ENCODE peak calls at places on chromosomes 16 and 17, in seven cellular contexts. One of them, this sample, is unnamed.

GRCh38 chr16:90000733-90001427 is 18.4 kb downstream of the DBNDD1 start:
- ATAC-seq in heart right ventricle: no peak
- ATAC-seq in CD8-positive, alpha-beta T cell: no peak
- ATAC-seq in K562: no peak
- ATAC-seq in A549: peak
- ATAC-seq in PC-3: no peak
- ATAC-seq in upper lobe of left lung: no peak
- ATAC-seq in this sample: no peak

GRCh38 chr16:81601008-81601428 is 156.4 kb downstream of the CMIP start:
- ATAC-seq in upper lobe of left lung: no peak
- ATAC-seq in CD8-positive, alpha-beta T cell: no peak
- ATAC-seq in heart right ventricle: no peak
- ATAC-seq in K562: no peak
- ATAC-seq in A549: peak
- ATAC-seq in PC-3: no peak
- ATAC-seq in this sample: no peak

GRCh38 chr16:78962457-78962929 is 638.0 kb downstream of the MAF start:
- ATAC-seq in K562: no peak
- ATAC-seq in A549: no peak
- ATAC-seq in PC-3: no peak
- ATAC-seq in heart right ventricle: no peak
- ATAC-seq in upper lobe of left lung: no peak
- ATAC-seq in CD8-positive, alpha-beta T cell: no peak
- ATAC-seq in this sample: no peak

GRCh38 chr17:68908045-68908444 is 47.1 kb downstream of the ABCA8 start:
- ATAC-seq in K562: no peak
- ATAC-seq in heart right ventricle: no peak
- ATAC-seq in upper lobe of left lung: no peak
- ATAC-seq in A549: no peak
- ATAC-seq in CD8-positive, alpha-beta T cell: no peak
- ATAC-seq in PC-3: no peak
- ATAC-seq in this sample: no peak

GRCh38 chr16:29974291-29975133 is 844 bp downstream of the TAOK2 start:
- ATAC-seq in K562: peak
- ATAC-seq in heart right ventricle: peak
- ATAC-seq in A549: peak
- ATAC-seq in CD8-positive, alpha-beta T cell: peak
- ATAC-seq in PC-3: no peak
- ATAC-seq in upper lobe of left lung: peak
- ATAC-seq in this sample: no peak

GRCh38 chr17:65790241-65790640 is 228.8 kb upstream of the AXIN2 start:
- ATAC-seq in PC-3: no peak
- ATAC-seq in CD8-positive, alpha-beta T cell: no peak
- ATAC-seq in upper lobe of left lung: no peak
- ATAC-seq in heart right ventricle: no peak
- ATAC-seq in A549: no peak
- ATAC-seq in K562: no peak
- ATAC-seq in this sample: no peak

GRCh38 chr16:5649762-5650445 is 552.3 kb upstream of the EEF2KMT start:
- ATAC-seq in CD8-positive, alpha-beta T cell: no peak
- ATAC-seq in PC-3: no peak
- ATAC-seq in upper lobe of left lung: peak
- ATAC-seq in A549: no peak
- ATAC-seq in heart right ventricle: no peak
- ATAC-seq in K562: no peak
- ATAC-seq in this sample: no peak

GRCh38 chr17:65629234-65629690 is 67.8 kb upstream of the AXIN2 start:
- ATAC-seq in A549: no peak
- ATAC-seq in CD8-positive, alpha-beta T cell: no peak
- ATAC-seq in K562: no peak
- ATAC-seq in upper lobe of left lung: no peak
- ATAC-seq in PC-3: no peak
- ATAC-seq in heart right ventricle: no peak
- ATAC-seq in this sample: no peak

GRCh38 chr16:70460737-70461261 is 6.4 kb downstream of the FCSK start:
- ATAC-seq in PC-3: no peak
- ATAC-seq in A549: peak
- ATAC-seq in CD8-positive, alpha-beta T cell: no peak
- ATAC-seq in K562: no peak
- ATAC-seq in heart right ventricle: peak
- ATAC-seq in upper lobe of left lung: no peak
- ATAC-seq in this sample: no peak

GRCh38 chr17:83154311-83155127 is 75.1 kb downstream of the METRNL start:
- ATAC-seq in heart right ventricle: no peak
- ATAC-seq in A549: no peak
- ATAC-seq in upper lobe of left lung: no peak
- ATAC-seq in PC-3: no peak
- ATAC-seq in K562: peak
- ATAC-seq in CD8-positive, alpha-beta T cell: no peak
- ATAC-seq in this sample: no peak

GRCh38 chr17:57553991-57554825 is 190.9 kb downstream of the CCDC182 start:
- ATAC-seq in CD8-positive, alpha-beta T cell: no peak
- ATAC-seq in A549: no peak
- ATAC-seq in heart right ventricle: no peak
- ATAC-seq in upper lobe of left lung: peak
- ATAC-seq in K562: peak
- ATAC-seq in PC-3: no peak
- ATAC-seq in this sample: no peak

GRCh38 chr17:74712301-74712700 is 422 bp downstream of the CD300LF start:
- ATAC-seq in upper lobe of left lung: peak
- ATAC-seq in K562: no peak
- ATAC-seq in A549: no peak
- ATAC-seq in CD8-positive, alpha-beta T cell: no peak
- ATAC-seq in PC-3: no peak
- ATAC-seq in heart right ventricle: no peak
- ATAC-seq in this sample: no peak

GRCh38 chr17:1050996-1051925 is 54.3 kb downstream of the TIMM22 start:
- ATAC-seq in A549: no peak
- ATAC-seq in K562: no peak
- ATAC-seq in upper lobe of left lung: no peak
- ATAC-seq in CD8-positive, alpha-beta T cell: no peak
- ATAC-seq in PC-3: no peak
- ATAC-seq in heart right ventricle: no peak
- ATAC-seq in this sample: no peak

GRCh38 chr16:87824991-87825841 is 44.1 kb downstream of the SLC7A5 start:
- ATAC-seq in upper lobe of left lung: no peak
- ATAC-seq in PC-3: no peak
- ATAC-seq in A549: peak
- ATAC-seq in heart right ventricle: no peak
- ATAC-seq in CD8-positive, alpha-beta T cell: no peak
- ATAC-seq in K562: no peak
- ATAC-seq in this sample: no peak

DNA sequence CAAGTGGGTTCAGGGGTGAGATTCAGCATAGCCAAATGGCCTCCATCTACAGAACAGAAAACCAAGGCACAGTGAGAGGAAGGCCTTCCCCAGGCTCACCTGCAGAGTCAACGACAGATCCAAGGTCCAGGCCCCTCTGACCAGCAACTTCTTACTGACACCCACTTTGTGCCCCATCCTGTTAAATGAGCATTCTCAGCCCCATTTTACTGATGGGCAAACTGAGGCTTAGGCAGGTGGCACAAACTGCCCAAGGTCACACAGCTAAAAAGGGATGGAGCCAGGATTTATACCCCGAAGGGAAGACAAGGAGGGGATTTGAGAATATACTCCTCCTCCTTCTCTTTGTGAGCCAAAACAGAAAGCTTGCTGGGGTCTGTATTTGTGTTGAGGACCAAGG is 9.3 kb downstream of the SBK1 start:
- ATAC-seq in K562: no peak
- ATAC-seq in upper lobe of left lung: no peak
- ATAC-seq in heart right ventricle: no peak
- ATAC-seq in A549: no peak
- ATAC-seq in CD8-positive, alpha-beta T cell: no peak
- ATAC-seq in PC-3: no peak
- ATAC-seq in this sample: no peak
- H3K27ac ChIP-seq in K562: no peak
- H3K27ac ChIP-seq in upper lobe of left lung: no peak
- H3K27ac ChIP-seq in heart right ventricle: no peak
- H3K27ac ChIP-seq in A549: no peak
- H3K27ac ChIP-seq in CD8-positive, alpha-beta T cell: no peak
- H3K27ac ChIP-seq in PC-3: no peak
- H3K27ac ChIP-seq in this sample: no peak

DNA sequence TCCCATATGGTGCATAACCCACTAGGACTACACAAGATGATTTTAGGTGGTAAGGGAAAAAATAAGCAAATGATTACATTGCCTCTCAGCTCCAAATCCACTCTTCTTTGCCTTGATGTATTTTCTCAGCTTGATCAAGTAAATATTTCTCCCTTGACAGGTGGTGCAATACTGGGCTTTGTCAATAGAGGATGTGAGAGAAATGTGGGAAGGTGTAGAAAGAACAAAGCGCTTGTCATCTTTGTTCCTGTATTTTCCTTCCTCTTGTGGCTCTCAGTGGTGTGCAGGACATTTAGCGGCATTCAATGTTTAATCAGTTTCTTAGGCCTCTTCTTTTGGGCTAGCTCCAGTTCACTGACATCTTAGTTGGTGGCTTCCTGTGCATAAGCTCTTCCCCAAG is 1165.8 kb upstream of the GOT2 start:
- ATAC-seq in upper lobe of left lung: no peak
- ATAC-seq in PC-3: no peak
- ATAC-seq in heart right ventricle: no peak
- ATAC-seq in A549: no peak
- ATAC-seq in CD8-positive, alpha-beta T cell: no peak
- ATAC-seq in K562: no peak
- ATAC-seq in this sample: no peak
- H3K27ac ChIP-seq in upper lobe of left lung: no peak
- H3K27ac ChIP-seq in PC-3: no peak
- H3K27ac ChIP-seq in heart right ventricle: no peak
- H3K27ac ChIP-seq in A549: peak
- H3K27ac ChIP-seq in CD8-positive, alpha-beta T cell: no peak
- H3K27ac ChIP-seq in K562: no peak
- H3K27ac ChIP-seq in this sample: no peak

GRCh38 chr16:84438971-84439696 is 65.3 kb downstream of the MEAK7 start:
- ATAC-seq in PC-3: no peak
- ATAC-seq in CD8-positive, alpha-beta T cell: no peak
- ATAC-seq in heart right ventricle: no peak
- ATAC-seq in upper lobe of left lung: no peak
- ATAC-seq in K562: no peak
- ATAC-seq in A549: no peak
- ATAC-seq in this sample: no peak

GRCh38 chr16:84430860-84431259 is 62.5 kb downstream of the ATP2C2 start:
- ATAC-seq in heart right ventricle: no peak
- ATAC-seq in K562: no peak
- ATAC-seq in upper lobe of left lung: no peak
- ATAC-seq in PC-3: no peak
- ATAC-seq in CD8-positive, alpha-beta T cell: no peak
- ATAC-seq in A549: no peak
- ATAC-seq in this sample: no peak

GRCh38 chr16:84436196-84436595 is 67.9 kb downstream of the ATP2C2 start:
- ATAC-seq in heart right ventricle: no peak
- ATAC-seq in PC-3: no peak
- ATAC-seq in K562: no peak
- ATAC-seq in CD8-positive, alpha-beta T cell: no peak
- ATAC-seq in A549: no peak
- ATAC-seq in upper lobe of left lung: no peak
- ATAC-seq in this sample: no peak

GRCh38 chr16:84434800-84435199 is 66.5 kb downstream of the ATP2C2 start:
- ATAC-seq in K562: no peak
- ATAC-seq in heart right ventricle: no peak
- ATAC-seq in CD8-positive, alpha-beta T cell: no peak
- ATAC-seq in upper lobe of left lung: no peak
- ATAC-seq in PC-3: no peak
- ATAC-seq in A549: no peak
- ATAC-seq in this sample: no peak
- H3K27ac ChIP-seq in K562: no peak
- H3K27ac ChIP-seq in heart right ventricle: no peak
- H3K27ac ChIP-seq in CD8-positive, alpha-beta T cell: no peak
- H3K27ac ChIP-seq in upper lobe of left lung: no peak
- H3K27ac ChIP-seq in PC-3: no peak
- H3K27ac ChIP-seq in A549: no peak
- H3K27ac ChIP-seq in this sample: no peak

DNA sequence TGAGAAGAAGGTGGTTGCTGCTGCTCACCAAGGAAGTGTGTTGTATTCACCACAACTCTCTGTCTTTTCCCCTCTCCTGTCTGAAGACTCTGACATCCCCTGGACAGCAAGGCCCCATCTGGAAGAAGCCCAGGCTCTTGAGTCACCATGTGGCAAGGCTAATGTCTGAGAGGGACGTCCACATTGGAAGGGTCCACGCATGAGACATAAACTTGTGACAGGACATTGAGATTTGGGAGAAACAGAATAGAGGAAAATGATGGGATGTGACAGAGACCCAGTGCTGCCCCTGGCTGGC is 176.5 kb downstream of the IRF8 start:
- ATAC-seq in upper lobe of left lung: no peak
- ATAC-seq in heart right ventricle: no peak
- ATAC-seq in PC-3: no peak
- ATAC-seq in K562: no peak
- ATAC-seq in A549: no peak
- ATAC-seq in CD8-positive, alpha-beta T cell: no peak
- ATAC-seq in this sample: no peak
- H3K27ac ChIP-seq in upper lobe of left lung: peak
- H3K27ac ChIP-seq in heart right ventricle: no peak
- H3K27ac ChIP-seq in PC-3: no peak
- H3K27ac ChIP-seq in K562: no peak
- H3K27ac ChIP-seq in A549: no peak
- H3K27ac ChIP-seq in CD8-positive, alpha-beta T cell: no peak
- H3K27ac ChIP-seq in this sample: no peak

GRCh38 chr16:46884513-46885293 is 541 bp downstream of the GPT2 start:
- ATAC-seq in heart right ventricle: no peak
- ATAC-seq in CD8-positive, alpha-beta T cell: peak
- ATAC-seq in A549: peak
- ATAC-seq in upper lobe of left lung: no peak
- ATAC-seq in K562: peak
- ATAC-seq in PC-3: peak
- ATAC-seq in this sample: peak
- H3K27ac ChIP-seq in heart right ventricle: peak
- H3K27ac ChIP-seq in CD8-positive, alpha-beta T cell: no peak
- H3K27ac ChIP-seq in A549: peak
- H3K27ac ChIP-seq in upper lobe of left lung: no peak
- H3K27ac ChIP-seq in K562: no peak
- H3K27ac ChIP-seq in PC-3: no peak
- H3K27ac ChIP-seq in this sample: peak

DNA sequence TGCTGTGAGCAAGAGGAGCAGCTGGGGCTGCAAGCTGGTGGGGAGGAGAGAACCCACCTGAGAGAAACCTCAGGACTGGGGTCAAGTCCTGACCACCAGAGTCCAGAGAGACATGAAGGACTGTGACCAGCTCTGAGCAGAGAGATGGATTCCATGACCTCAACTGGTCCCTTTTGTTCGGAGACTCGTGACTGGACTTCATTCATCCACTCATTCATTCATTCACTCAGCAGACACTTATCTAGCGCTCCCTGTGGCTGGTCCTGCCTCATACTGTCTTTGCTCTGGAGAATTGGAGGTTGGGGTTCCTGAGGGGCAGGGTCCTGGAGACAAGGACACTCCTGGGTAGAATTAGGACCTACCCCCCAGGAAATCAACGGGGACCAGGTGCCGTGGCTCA is 4.0 kb downstream of the ERBB2 start:
- ATAC-seq in upper lobe of left lung: no peak
- ATAC-seq in heart right ventricle: no peak
- ATAC-seq in PC-3: no peak
- ATAC-seq in K562: no peak
- ATAC-seq in A549: no peak
- ATAC-seq in CD8-positive, alpha-beta T cell: no peak
- ATAC-seq in this sample: no peak
- H3K27ac ChIP-seq in upper lobe of left lung: peak
- H3K27ac ChIP-seq in heart right ventricle: peak
- H3K27ac ChIP-seq in PC-3: peak
- H3K27ac ChIP-seq in K562: no peak
- H3K27ac ChIP-seq in A549: peak
- H3K27ac ChIP-seq in CD8-positive, alpha-beta T cell: no peak
- H3K27ac ChIP-seq in this sample: no peak

This sample was measured in gastroesophageal sphincter.